ENCODE peak calls at places on chromosomes 3 and 15, in six cellular contexts. One of them, this sample, is unnamed. For H3K27me3, the result is how much of the 10 kb centered on the place peaks cover.

GRCh38 chr3:113140876-113141275 is 70.5 kb upstream of the BOC start:
- DNase-seq in mesenchymal stem cell: no peak
- DNase-seq in H1: no peak
- DNase-seq in mesendoderm: no peak
- DNase-seq in IMR-90: peak
- DNase-seq in neuronal stem cell: no peak
- DNase-seq in this sample: no peak

GRCh38 chr3:98702166-98702565 is 61.0 kb upstream of the ST3GAL6 start:
- DNase-seq in IMR-90: peak
- DNase-seq in mesendoderm: no peak
- DNase-seq in neuronal stem cell: no peak
- DNase-seq in mesenchymal stem cell: peak
- DNase-seq in H1: no peak
- DNase-seq in this sample: no peak

GRCh38 chr3:143302638-143303171 is 183.1 kb downstream of the CHST2 start:
- DNase-seq in H1: no peak
- DNase-seq in neuronal stem cell: no peak
- DNase-seq in mesendoderm: peak
- DNase-seq in mesenchymal stem cell: peak
- DNase-seq in IMR-90: peak
- DNase-seq in this sample: no peak

GRCh38 chr3:168250415-168250861 is 154.7 kb upstream of the GOLIM4 start:
- DNase-seq in mesenchymal stem cell: peak
- DNase-seq in mesendoderm: peak
- DNase-seq in IMR-90: peak
- DNase-seq in neuronal stem cell: peak
- DNase-seq in H1: no peak
- DNase-seq in this sample: no peak

GRCh38 chr15:98878172-98878571 is 129.4 kb downstream of the PGPEP1L start:
- DNase-seq in H1: no peak
- DNase-seq in neuronal stem cell: no peak
- DNase-seq in mesenchymal stem cell: peak
- DNase-seq in mesendoderm: no peak
- DNase-seq in IMR-90: peak
- DNase-seq in this sample: peak

GRCh38 chr15:57947781-57948180 is 117.7 kb downstream of the ALDH1A2 start:
- DNase-seq in H1: no peak
- DNase-seq in IMR-90: no peak
- DNase-seq in mesendoderm: peak
- DNase-seq in neuronal stem cell: no peak
- DNase-seq in mesenchymal stem cell: no peak
- DNase-seq in this sample: no peak

GRCh38 chr15:51917493-51917892 is 54.1 kb downstream of the LEO1 start:
- DNase-seq in neuronal stem cell: no peak
- DNase-seq in mesenchymal stem cell: peak
- DNase-seq in H1: no peak
- DNase-seq in mesendoderm: peak
- DNase-seq in IMR-90: peak
- DNase-seq in this sample: no peak

GRCh38 chr3:27507515-27508266 is 23.5 kb upstream of the SLC4A7 start:
- DNase-seq in mesenchymal stem cell: no peak
- DNase-seq in mesendoderm: no peak
- DNase-seq in H1: no peak
- DNase-seq in neuronal stem cell: no peak
- DNase-seq in IMR-90: peak
- DNase-seq in this sample: peak

GRCh38 chr15:43912991-43913927 is 86.5 kb downstream of the WDR76 start:
- DNase-seq in H1: no peak
- DNase-seq in IMR-90: peak
- DNase-seq in mesenchymal stem cell: peak
- DNase-seq in mesendoderm: peak
- DNase-seq in neuronal stem cell: no peak
- DNase-seq in this sample: peak

GRCh38 chr3:185552358-185552877 is at the start of gene LIPH:
- DNase-seq in neuronal stem cell: no peak
- DNase-seq in H1: no peak
- DNase-seq in mesendoderm: peak
- DNase-seq in IMR-90: peak
- DNase-seq in mesenchymal stem cell: peak
- DNase-seq in this sample: no peak

GRCh38 chr3:14402304-14402811 is at the start of gene SLC6A6:
- DNase-seq in IMR-90: peak
- DNase-seq in H1: peak
- DNase-seq in mesenchymal stem cell: peak
- DNase-seq in neuronal stem cell: peak
- DNase-seq in mesendoderm: peak
- DNase-seq in this sample: peak

GRCh38 chr3:168085491-168086119 is 10.1 kb downstream of the GOLIM4 start:
- DNase-seq in IMR-90: no peak
- DNase-seq in mesendoderm: no peak
- DNase-seq in neuronal stem cell: no peak
- DNase-seq in mesenchymal stem cell: no peak
- DNase-seq in H1: no peak
- DNase-seq in this sample: peak

DNA sequence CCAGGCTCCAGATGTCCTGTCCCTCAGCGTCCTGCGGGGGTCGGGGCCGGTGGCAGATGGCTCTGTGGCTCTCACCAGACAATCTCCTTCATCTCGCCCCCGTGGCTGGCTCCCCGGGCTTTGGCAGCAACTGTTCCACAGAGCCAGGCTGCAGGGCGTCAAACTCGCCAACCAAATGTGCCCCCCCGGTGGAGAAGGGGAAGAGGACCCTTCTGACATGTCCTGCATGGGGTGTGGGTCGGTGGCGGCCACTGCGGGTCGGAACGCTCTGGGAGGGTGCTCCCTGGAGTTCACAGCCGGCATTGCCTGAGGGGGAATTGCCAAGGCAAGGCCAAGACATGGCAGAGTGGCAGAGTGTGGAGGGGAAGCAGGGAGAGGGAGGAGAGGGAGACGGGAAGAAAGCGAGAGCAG is 36.0 kb downstream of the BDH1 start:
- DNase-seq in IMR-90: no peak
- DNase-seq in mesendoderm: peak
- DNase-seq in H1: no peak
- DNase-seq in neuronal stem cell: no peak
- DNase-seq in mesenchymal stem cell: no peak
- DNase-seq in this sample: no peak
- H2BK5ac ChIP-seq in IMR-90: no peak
- H2BK5ac ChIP-seq in mesendoderm: no peak
- H2BK5ac ChIP-seq in H1: no peak
- H2BK5ac ChIP-seq in neuronal stem cell: peak
- H2BK5ac ChIP-seq in mesenchymal stem cell: peak
- H2BK5ac ChIP-seq in this sample: no peak

GRCh38 chr3:194316918-194317317 is 34.2 kb downstream of the CPN2 start:
- DNase-seq in mesendoderm: no peak
- DNase-seq in H1: no peak
- DNase-seq in neuronal stem cell: no peak
- DNase-seq in mesenchymal stem cell: no peak
- DNase-seq in IMR-90: no peak
- DNase-seq in this sample: no peak

GRCh38 chr3:194315088-194315964 is 35.8 kb downstream of the CPN2 start:
- DNase-seq in IMR-90: peak
- DNase-seq in mesendoderm: peak
- DNase-seq in neuronal stem cell: peak
- DNase-seq in H1: peak
- DNase-seq in mesenchymal stem cell: peak
- DNase-seq in this sample: peak

GRCh38 chr3:194313642-194314430 is 37.3 kb downstream of the CPN2 start:
- DNase-seq in mesenchymal stem cell: peak
- DNase-seq in H1: no peak
- DNase-seq in mesendoderm: peak
- DNase-seq in neuronal stem cell: no peak
- DNase-seq in IMR-90: no peak
- DNase-seq in this sample: no peak

GRCh38 chr3:194314669-194315068 is 36.5 kb downstream of the CPN2 start:
- DNase-seq in neuronal stem cell: no peak
- DNase-seq in H1: no peak
- DNase-seq in mesenchymal stem cell: no peak
- DNase-seq in mesendoderm: peak
- DNase-seq in IMR-90: no peak
- DNase-seq in this sample: no peak

DNA sequence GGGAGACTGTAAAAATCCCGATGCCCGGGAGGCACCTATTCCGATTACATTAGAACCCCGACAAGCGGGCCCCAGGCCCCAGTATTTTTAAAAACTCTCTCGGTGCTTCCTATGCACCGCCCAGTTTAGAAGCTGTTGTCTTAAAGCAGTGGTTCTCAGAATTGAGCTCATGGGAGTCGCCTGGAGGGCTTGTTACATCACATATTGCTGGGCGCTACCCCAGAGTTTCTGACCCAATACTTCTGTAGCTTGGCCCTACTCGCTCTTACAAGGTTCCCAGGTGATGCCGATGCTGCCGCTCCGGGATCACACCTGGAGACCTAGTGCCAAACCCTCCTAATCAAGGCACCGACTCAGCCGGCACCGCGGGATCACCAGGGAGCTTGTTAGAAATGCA is 35.2 kb downstream of the CPN2 start:
- DNase-seq in mesenchymal stem cell: no peak
- DNase-seq in neuronal stem cell: no peak
- DNase-seq in IMR-90: no peak
- DNase-seq in mesendoderm: no peak
- DNase-seq in H1: no peak
- DNase-seq in this sample: no peak
- H3K27me3 ChIP-seq in mesenchymal stem cell: half or more
- H3K27me3 ChIP-seq in neuronal stem cell: under half
- H3K27me3 ChIP-seq in IMR-90: half or more
- H3K27me3 ChIP-seq in mesendoderm: under half
- H3K27me3 ChIP-seq in H1: under half
- H3K27me3 ChIP-seq in this sample: under half

DNA sequence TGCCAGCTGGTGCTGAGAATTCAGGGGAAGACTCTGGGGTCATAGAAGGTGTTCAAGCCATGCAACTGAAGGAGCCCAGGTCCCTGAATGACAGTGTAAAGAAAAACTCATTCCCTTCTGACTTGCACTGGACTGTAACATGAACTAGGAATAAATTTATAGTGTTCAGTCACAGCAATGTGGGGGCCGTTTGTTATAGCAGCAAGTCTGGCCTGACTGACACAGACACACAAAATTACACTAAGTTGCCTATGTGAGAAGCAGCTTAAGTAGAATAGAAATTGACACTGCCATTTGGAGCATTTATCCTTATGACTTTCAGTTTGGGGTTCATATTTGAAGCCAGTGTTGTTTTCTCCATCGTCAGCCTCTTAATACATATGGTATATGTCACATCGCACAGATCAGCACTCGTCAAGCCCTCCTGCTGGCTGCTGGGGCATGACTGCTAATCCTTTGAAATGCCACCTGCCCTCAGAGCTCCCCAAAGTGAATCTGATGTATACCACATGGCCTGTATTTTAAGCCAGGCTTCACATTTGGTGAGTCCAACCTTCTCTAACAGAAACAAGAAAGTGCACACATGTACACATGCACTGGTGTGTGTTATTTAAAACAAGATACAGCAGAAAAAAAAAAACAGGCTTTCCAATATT is 17.1 kb upstream of the HEG1 start:
- DNase-seq in mesendoderm: no peak
- DNase-seq in neuronal stem cell: no peak
- DNase-seq in IMR-90: no peak
- DNase-seq in mesenchymal stem cell: no peak
- DNase-seq in H1: peak
- DNase-seq in this sample: no peak
- H3K4me3 ChIP-seq in mesendoderm: no peak
- H3K4me3 ChIP-seq in neuronal stem cell: no peak
- H3K4me3 ChIP-seq in IMR-90: no peak
- H3K4me3 ChIP-seq in mesenchymal stem cell: no peak
- H3K4me3 ChIP-seq in H1: no peak
- H3K4me3 ChIP-seq in this sample: no peak

GRCh38 chr3:15683253-15683652 is 81.7 kb downstream of the BTD start:
- DNase-seq in H1: no peak
- DNase-seq in neuronal stem cell: no peak
- DNase-seq in IMR-90: no peak
- DNase-seq in mesendoderm: no peak
- DNase-seq in mesenchymal stem cell: no peak
- DNase-seq in this sample: no peak

GRCh38 chr3:15682766-15683165 is 81.2 kb downstream of the BTD start:
- DNase-seq in mesenchymal stem cell: peak
- DNase-seq in IMR-90: peak
- DNase-seq in mesendoderm: no peak
- DNase-seq in H1: no peak
- DNase-seq in neuronal stem cell: no peak
- DNase-seq in this sample: no peak

GRCh38 chr3:15679306-15679705 is 77.8 kb downstream of the BTD start:
- DNase-seq in mesendoderm: no peak
- DNase-seq in IMR-90: no peak
- DNase-seq in mesenchymal stem cell: no peak
- DNase-seq in neuronal stem cell: no peak
- DNase-seq in H1: no peak
- DNase-seq in this sample: no peak

GRCh38 chr3:15685927-15686326 is 84.4 kb downstream of the BTD start:
- DNase-seq in H1: no peak
- DNase-seq in mesenchymal stem cell: no peak
- DNase-seq in mesendoderm: no peak
- DNase-seq in IMR-90: no peak
- DNase-seq in neuronal stem cell: no peak
- DNase-seq in this sample: peak

GRCh38 chr3:15681668-15682067 is 80.1 kb downstream of the BTD start:
- DNase-seq in mesenchymal stem cell: peak
- DNase-seq in neuronal stem cell: no peak
- DNase-seq in mesendoderm: no peak
- DNase-seq in H1: no peak
- DNase-seq in IMR-90: no peak
- DNase-seq in this sample: no peak
- H2BK5ac ChIP-seq in mesenchymal stem cell: no peak
- H2BK5ac ChIP-seq in neuronal stem cell: no peak
- H2BK5ac ChIP-seq in mesendoderm: no peak
- H2BK5ac ChIP-seq in H1: no peak
- H2BK5ac ChIP-seq in IMR-90: no peak
- H2BK5ac ChIP-seq in this sample: no peak

GRCh38 chr15:96337354-96337990 is 7.0 kb downstream of the NR2F2 start:
- DNase-seq in IMR-90: no peak
- DNase-seq in neuronal stem cell: no peak
- DNase-seq in mesendoderm: no peak
- DNase-seq in H1: no peak
- DNase-seq in mesenchymal stem cell: no peak
- DNase-seq in this sample: no peak
- H3K27me3 ChIP-seq in IMR-90: under half
- H3K27me3 ChIP-seq in neuronal stem cell: under half
- H3K27me3 ChIP-seq in mesendoderm: half or more
- H3K27me3 ChIP-seq in H1: half or more
- H3K27me3 ChIP-seq in mesenchymal stem cell: under half
- H3K27me3 ChIP-seq in this sample: under half

GRCh38 chr15:66942649-66943390 is 122.6 kb upstream of the SMAD3 start:
- DNase-seq in H1: no peak
- DNase-seq in mesenchymal stem cell: no peak
- DNase-seq in mesendoderm: no peak
- DNase-seq in IMR-90: no peak
- DNase-seq in neuronal stem cell: no peak
- DNase-seq in this sample: no peak
- H3K4me3 ChIP-seq in H1: no peak
- H3K4me3 ChIP-seq in mesenchymal stem cell: no peak
- H3K4me3 ChIP-seq in mesendoderm: no peak
- H3K4me3 ChIP-seq in IMR-90: no peak
- H3K4me3 ChIP-seq in neuronal stem cell: no peak
- H3K4me3 ChIP-seq in this sample: no peak

GRCh38 chr15:65990298-65990981 is 121.1 kb downstream of the RAB11A start:
- DNase-seq in neuronal stem cell: no peak
- DNase-seq in mesendoderm: no peak
- DNase-seq in IMR-90: no peak
- DNase-seq in mesenchymal stem cell: no peak
- DNase-seq in H1: no peak
- DNase-seq in this sample: no peak
- H2BK5ac ChIP-seq in neuronal stem cell: no peak
- H2BK5ac ChIP-seq in mesendoderm: no peak
- H2BK5ac ChIP-seq in IMR-90: no peak
- H2BK5ac ChIP-seq in mesenchymal stem cell: no peak
- H2BK5ac ChIP-seq in H1: no peak
- H2BK5ac ChIP-seq in this sample: no peak